ENCODE peak calls at places on chromosomes 12 and 14, in seven cellular contexts. R is fibroblast of mammary gland, V is fibroblast of lung, P is Panc1, M is pancreas, I is K562, Q is neuronal stem cell. K is an unnamed sample.

GRCh38 chr12:69929125-69929524 is 104.1 kb downstream of the MYRFL start:
- DNase-seq in R (peak; percentile 26), V (peak; percentile 55), P (no peak), M (no peak), I (no peak), Q (no peak), K (no peak)

GRCh38 chr12:121917950-121918678 is at the start of gene CFAP251:
- DNase-seq in R (no peak), V (peak; percentile 74), P (peak; percentile 41), M (peak; percentile 99), I (no peak), Q (peak; percentile 92), K (peak; percentile 52)

GRCh38 chr14:91872517-91873470 is 5.5 kb upstream of the TC2N start:
- DNase-seq in R (peak; percentile 89), V (peak; percentile 45), P (no peak), M (peak; percentile 90), I (no peak), Q (no peak), K (no peak)

GRCh38 chr14:100297320-100298300 is 8.6 kb downstream of the SLC25A29 start:
- DNase-seq in R (peak; percentile 70), V (peak; percentile 83), P (no peak), M (no peak), I (no peak), Q (no peak), K (no peak)

GRCh38 chr14:46490150-46490769 is 161.3 kb downstream of the RPL10L start:
- DNase-seq in R (no peak), V (no peak), P (no peak), M (no peak), I (no peak), Q (peak; percentile 5), K (peak; percentile 33)

GRCh38 chr12:51269174-51270066 is 795 bp downstream of the SMAGP start:
- DNase-seq in R (peak; percentile 36), V (peak; percentile 39), P (no peak), M (peak; percentile 74), I (peak; percentile 76), Q (peak; percentile 64), K (no peak)

GRCh38 chr14:37721976-37722659 is 126.7 kb downstream of the TTC6 start:
- DNase-seq in R (peak; percentile 4), V (no peak), P (no peak), M (no peak), I (no peak), Q (no peak), K (no peak)

GRCh38 chr14:98210045-98210678 is 1061.8 kb downstream of the BCL11B start:
- DNase-seq in R (no peak), V (no peak), P (no peak), M (no peak), I (no peak), Q (no peak), K (no peak)

GRCh38 chr12:39671898-39672875 is 52.6 kb upstream of the ABCD2 start:
- DNase-seq in R (no peak), V (no peak), P (no peak), M (no peak), I (no peak), Q (no peak), K (no peak)

GRCh38 chr14:56002876-56003625 is 115.2 kb upstream of the PELI2 start:
- DNase-seq in R (no peak), V (no peak), P (no peak), M (no peak), I (no peak), Q (no peak), K (no peak)

GRCh38 chr14:75204106-75204505 is 27.7 kb upstream of the TMED10 start:
- DNase-seq in R (no peak), V (peak; percentile 25), P (no peak), M (no peak), I (no peak), Q (no peak), K (no peak)

GRCh38 chr14:21185506-21185905 is 29.6 kb upstream of the OR5AU1 start:
- DNase-seq in R (no peak), V (no peak), P (no peak), M (no peak), I (no peak), Q (no peak), K (no peak)

GRCh38 chr14:102479777-102480176 is 29.8 kb downstream of the ANKRD9 start:
- DNase-seq in R (no peak), V (no peak), P (no peak), M (peak; percentile 83), I (no peak), Q (no peak), K (no peak)

GRCh38 chr14:36091096-36091495 is 85.4 kb downstream of the PTCSC3 start:
- DNase-seq in R (peak; percentile 96), V (peak; percentile 96), P (no peak), M (peak; percentile 30), I (no peak), Q (no peak), K (no peak)

GRCh38 chr14:103544627-103545218 is 15.7 kb downstream of the TRMT61A start:
- DNase-seq in R (no peak), V (no peak), P (no peak), M (peak; percentile 16), I (no peak), Q (no peak), K (no peak)

GRCh38 chr12:64618953-64619590 is 8.8 kb downstream of the RASSF3 start:
- DNase-seq in R (peak; percentile 65), V (peak; percentile 37), P (no peak), M (no peak), I (no peak), Q (no peak), K (no peak)

GRCh38 chr12:3206536-3207072 is 129.4 kb downstream of the TSPAN9 start:
- DNase-seq in R (no peak), V (no peak), P (no peak), M (no peak), I (no peak), Q (no peak), K (no peak)

GRCh38 chr12:101619868-101620761 is 25.3 kb downstream of the MYBPC1 start:
- DNase-seq in R (no peak), V (no peak), P (no peak), M (peak; percentile 44), I (no peak), Q (no peak), K (no peak)

GRCh38 chr12:101566318-101566717 is 28.5 kb upstream of the MYBPC1 start:
- DNase-seq in R (no peak), V (no peak), P (no peak), M (no peak), I (no peak), Q (peak; percentile 8), K (peak; percentile 71)

GRCh38 chr12:92899388-92900001 is 29.6 kb downstream of the EEA1 start:
- DNase-seq in R (peak; percentile 100), V (peak; percentile 99), P (peak; percentile 91), M (no peak), I (no peak), Q (no peak), K (peak; percentile 11)

GRCh38 chr14:23709923-23710322 is 73.8 kb downstream of the DHRS2 start:
- DNase-seq in R (no peak), V (no peak), P (no peak), M (no peak), I (no peak), Q (no peak), K (no peak)

GRCh38 chr12:49984476-49984890 is 11.7 kb downstream of the AQP6 start:
- DNase-seq in R (no peak), V (no peak), P (no peak), M (no peak), I (no peak), Q (no peak), K (no peak)

GRCh38 chr12:40552868-40553267 is 139.4 kb upstream of the CNTN1 start:
- DNase-seq in R (peak; percentile 17), V (peak; percentile 0), P (no peak), M (no peak), I (no peak), Q (no peak), K (no peak)

DNA sequence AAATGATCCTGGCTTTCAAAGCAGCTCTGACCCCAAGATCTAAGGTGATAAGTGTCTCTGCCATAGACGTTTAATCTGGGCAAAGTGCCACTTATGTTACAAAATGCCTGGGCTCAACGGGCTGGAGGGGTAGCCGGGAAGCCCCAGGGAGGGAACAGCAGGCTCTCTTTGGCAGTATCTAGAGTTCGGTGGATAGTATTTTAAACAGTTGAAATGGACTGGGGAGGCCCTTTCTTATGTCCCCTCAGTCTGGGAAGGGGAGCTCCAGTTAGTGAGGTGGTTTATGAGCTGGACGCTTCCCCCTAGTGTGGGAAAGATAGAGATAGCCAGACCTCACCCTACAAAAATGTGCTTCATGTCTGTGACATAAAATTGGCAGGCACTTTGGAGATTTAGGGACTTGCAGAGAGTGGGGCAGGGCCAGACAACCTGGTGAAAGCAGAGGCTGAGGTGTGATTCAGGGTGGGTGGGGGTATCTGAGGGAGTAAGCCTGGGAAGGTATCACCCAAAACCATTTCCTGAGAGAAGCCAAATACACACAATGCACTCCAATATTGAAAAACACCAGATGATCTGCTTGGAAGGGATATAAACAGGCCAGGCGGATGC is 5.4 kb upstream of the HOXC11 start:
- DNase-seq in R (no peak), V (no peak), P (no peak), M (no peak), I (no peak), Q (no peak), K (no peak)
- H3K4me3 ChIP-seq in R (no peak overlapping the region), V (no peak overlapping the region), P (peak overlapping the region; percentile 16), M (no peak overlapping the region), I (no peak overlapping the region), Q (no peak overlapping the region), K (no peak overlapping the region)

GRCh38 chr14:72178517-72178916 is 246.3 kb downstream of the RGS6 start:
- DNase-seq in R (no peak), V (no peak), P (no peak), M (no peak), I (no peak), Q (no peak), K (peak; percentile 18)
- H3K4me3 ChIP-seq in R (no peak overlapping the region), V (no peak overlapping the region), P (no peak overlapping the region), M (no peak overlapping the region), I (no peak overlapping the region), Q (no peak overlapping the region), K (no peak overlapping the region)

DNA sequence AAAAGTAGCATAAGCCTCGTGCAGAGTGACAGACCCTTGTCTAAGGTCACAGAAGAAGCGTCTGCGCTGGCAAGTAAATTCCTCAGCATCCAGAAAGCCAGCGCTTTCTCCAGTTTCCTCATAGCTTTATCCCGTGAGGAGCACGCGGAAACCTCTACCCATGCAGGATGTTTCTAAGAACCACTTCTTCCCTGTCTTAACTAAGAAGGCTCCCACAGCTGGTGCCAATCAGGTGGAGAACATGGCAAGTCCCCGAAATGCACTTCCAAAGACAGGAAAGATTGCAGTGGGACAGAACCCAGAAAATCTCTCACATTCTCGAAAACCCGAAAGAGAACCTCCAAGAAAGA is 968 bp upstream of the ARID4A start:
- DNase-seq in R (no peak), V (no peak), P (no peak), M (no peak), I (no peak), Q (no peak), K (no peak)
- H3K4me3 ChIP-seq in R (peak overlapping the region; percentile 98), V (peak overlapping the region; percentile 86), P (peak overlapping the region; percentile 99), M (peak overlapping the region; percentile 58), I (peak overlapping the region; percentile 74), Q (peak overlapping the region; percentile 66), K (peak overlapping the region; percentile 97)

DNA sequence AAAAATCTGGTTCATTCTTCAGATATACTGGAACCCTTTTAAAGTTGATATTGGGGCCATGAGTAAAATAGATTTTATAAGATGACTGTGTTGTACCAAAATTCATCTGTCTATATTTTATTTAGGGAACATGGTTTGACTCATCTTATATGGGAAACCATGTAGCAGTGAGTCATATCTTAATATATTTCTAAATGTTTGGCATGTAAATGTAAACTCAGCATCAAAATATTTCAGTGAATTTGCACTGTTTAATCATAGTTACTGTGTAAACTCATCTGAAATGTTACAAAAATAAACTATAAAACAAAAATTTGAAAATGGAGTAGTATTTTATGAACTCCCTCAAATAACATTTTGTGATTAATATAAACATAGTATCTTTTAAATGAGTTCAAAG is 14.2 kb downstream of the PTGER2 start:
- DNase-seq in R (peak; percentile 84), V (peak; percentile 69), P (no peak), M (no peak), I (no peak), Q (no peak), K (no peak)
- H3K4me3 ChIP-seq in R (no peak overlapping the region), V (no peak overlapping the region), P (no peak overlapping the region), M (no peak overlapping the region), I (no peak overlapping the region), Q (no peak overlapping the region), K (no peak overlapping the region)

K was measured in iPS DF 6.9.